ENCODE peak calls at places on chromosomes 7 and 10, in four cellular contexts. P is testis, W is adrenal gland, Q is endothelial cell of umbilical vein. G is an unnamed sample.

GRCh38 chr10:130161331-130161730 is 25.1 kb downstream of the GLRX3 start:
- DNase-seq in P (no peak), W (no peak), Q (no peak), G (no peak)

GRCh38 chr10:91077549-91078017 is 142.9 kb upstream of the PCGF5 start:
- DNase-seq in P (peak), W (peak), Q (peak), G (peak)

GRCh38 chr7:16078076-16078952 is 343.0 kb downstream of the CRPPA start:
- DNase-seq in P (peak), W (no peak), Q (peak), G (no peak)

GRCh38 chr7:149458235-149458634 is 2.6 kb downstream of the ZNF777 start:
- DNase-seq in P (no peak), W (no peak), Q (no peak), G (no peak)

GRCh38 chr10:113912582-113912981 is 58.1 kb downstream of the NHLRC2 start:
- DNase-seq in P (no peak), W (no peak), Q (no peak), G (no peak)

GRCh38 chr7:54788664-54789063 is 29.7 kb upstream of the SEC61G start:
- DNase-seq in P (peak), W (peak), Q (peak), G (peak)

GRCh38 chr7:113928113-113928512 is 9.3 kb upstream of the PPP1R3A start:
- DNase-seq in P (no peak), W (no peak), Q (no peak), G (no peak)

GRCh38 chr7:51324206-51324884 is 7.7 kb upstream of the COBL start:
- DNase-seq in P (no peak), W (no peak), Q (no peak), G (no peak)

GRCh38 chr10:94546058-94546595 is 539 bp downstream of the HELLS start:
- DNase-seq in P (peak), W (no peak), Q (peak), G (no peak)

GRCh38 chr7:75679060-75679459 is 59.7 kb downstream of the HIP1 start:
- DNase-seq in P (no peak), W (no peak), Q (no peak), G (no peak)

GRCh38 chr10:79081353-79082034 is 12.7 kb downstream of the ZMIZ1 start:
- DNase-seq in P (no peak), W (peak), Q (no peak), G (no peak)

GRCh38 chr7:98362517-98362916 is 38.4 kb downstream of the BAIAP2L1 start:
- DNase-seq in P (no peak), W (no peak), Q (no peak), G (no peak)

GRCh38 chr10:28679941-28680752 is 2.8 kb downstream of the BAMBI start:
- DNase-seq in P (peak), W (peak), Q (peak), G (no peak)

GRCh38 chr10:3996697-3997096 is 211.7 kb upstream of the KLF6 start:
- DNase-seq in P (no peak), W (no peak), Q (no peak), G (no peak)

GRCh38 chr7:78465894-78466293 is 667.3 kb downstream of the PHTF2 start:
- DNase-seq in P (no peak), W (no peak), Q (no peak), G (no peak)

GRCh38 chr7:2661602-2662272 is 26.3 kb upstream of the AMZ1 start:
- DNase-seq in P (no peak), W (no peak), Q (no peak), G (no peak)

GRCh38 chr7:96534221-96534620 is 175.4 kb downstream of the SEM1 start:
- DNase-seq in P (no peak), W (no peak), Q (no peak), G (no peak)
- H3K4me3 ChIP-seq in P (no peak), W (no peak), Q (no peak), G (no peak)

GRCh38 chr10:86970152-86970886 is 2.0 kb downstream of the ADIRF start:
- DNase-seq in P (peak), W (peak), Q (no peak), G (peak)

GRCh38 chr10:86969421-86970041 is 1.2 kb downstream of the ADIRF start:
- DNase-seq in P (no peak), W (peak), Q (peak), G (no peak)

GRCh38 chr10:86971146-86971991 is 3.1 kb downstream of the ADIRF start:
- DNase-seq in P (peak), W (peak), Q (peak), G (peak)

GRCh38 chr10:86968994-86969355 is 693 bp downstream of the ADIRF start:
- DNase-seq in P (no peak), W (peak), Q (no peak), G (no peak)

DNA sequence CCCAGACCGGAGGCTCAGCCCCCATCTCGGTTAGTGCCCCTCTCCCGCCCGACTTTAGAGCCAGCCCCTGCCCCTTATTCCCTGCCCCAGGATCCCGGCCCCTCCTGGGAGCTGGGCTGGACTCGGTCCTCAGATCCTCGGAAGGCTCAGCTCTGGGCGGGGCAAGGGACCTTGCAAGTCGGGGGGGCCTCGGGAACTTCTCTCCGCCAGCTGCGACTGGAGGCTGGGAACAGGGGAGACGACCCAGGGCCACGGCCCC is 2.5 kb downstream of the ADIRF start:
- DNase-seq in P (no peak), W (no peak), Q (no peak), G (no peak)
- TF ChIP-seq POLR2A in P (no peak), W (no peak), Q (peak), G (no peak)

GRCh38 chr7:157149317-157149716 is 10.6 kb downstream of the UBE3C start:
- DNase-seq in P (no peak), W (no peak), Q (no peak), G (no peak)

GRCh38 chr7:157152391-157152937 is 13.7 kb downstream of the UBE3C start:
- DNase-seq in P (no peak), W (no peak), Q (no peak), G (no peak)

GRCh38 chr7:157153260-157153659 is 14.5 kb downstream of the UBE3C start:
- DNase-seq in P (no peak), W (no peak), Q (no peak), G (no peak)

GRCh38 chr7:157150825-157151412 is 12.2 kb downstream of the UBE3C start:
- DNase-seq in P (peak), W (peak), Q (no peak), G (no peak)

GRCh38 chr7:157151626-157152339 is 13.1 kb downstream of the UBE3C start:
- DNase-seq in P (no peak), W (peak), Q (no peak), G (no peak)
- H3K4me3 ChIP-seq in P (no peak), W (no peak), Q (no peak), G (no peak)

DNA sequence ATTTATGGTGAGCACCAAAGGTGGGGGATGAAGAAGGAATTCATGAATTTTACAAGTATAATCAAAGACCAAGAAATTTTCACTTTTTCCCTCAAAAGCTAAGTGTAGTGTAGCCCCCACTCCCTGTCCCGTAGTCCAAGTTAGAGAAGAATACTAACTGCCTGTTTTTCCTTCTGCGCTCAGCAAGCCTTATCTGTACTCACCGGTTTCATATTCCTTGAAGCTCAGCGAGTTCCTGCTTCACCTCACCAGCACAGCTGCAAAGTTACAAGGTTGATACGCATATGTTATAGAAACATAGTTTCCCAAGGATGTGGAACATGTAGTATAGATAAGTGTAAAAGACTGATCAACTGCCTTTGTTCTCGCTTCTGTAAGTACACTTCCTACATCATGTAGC is 16.0 kb upstream of the ZNF33B start:
- DNase-seq in P (no peak), W (no peak), Q (no peak), G (no peak)
- TF ChIP-seq POLR2A in P (no peak), W (no peak), Q (no peak), G (no peak)

DNA sequence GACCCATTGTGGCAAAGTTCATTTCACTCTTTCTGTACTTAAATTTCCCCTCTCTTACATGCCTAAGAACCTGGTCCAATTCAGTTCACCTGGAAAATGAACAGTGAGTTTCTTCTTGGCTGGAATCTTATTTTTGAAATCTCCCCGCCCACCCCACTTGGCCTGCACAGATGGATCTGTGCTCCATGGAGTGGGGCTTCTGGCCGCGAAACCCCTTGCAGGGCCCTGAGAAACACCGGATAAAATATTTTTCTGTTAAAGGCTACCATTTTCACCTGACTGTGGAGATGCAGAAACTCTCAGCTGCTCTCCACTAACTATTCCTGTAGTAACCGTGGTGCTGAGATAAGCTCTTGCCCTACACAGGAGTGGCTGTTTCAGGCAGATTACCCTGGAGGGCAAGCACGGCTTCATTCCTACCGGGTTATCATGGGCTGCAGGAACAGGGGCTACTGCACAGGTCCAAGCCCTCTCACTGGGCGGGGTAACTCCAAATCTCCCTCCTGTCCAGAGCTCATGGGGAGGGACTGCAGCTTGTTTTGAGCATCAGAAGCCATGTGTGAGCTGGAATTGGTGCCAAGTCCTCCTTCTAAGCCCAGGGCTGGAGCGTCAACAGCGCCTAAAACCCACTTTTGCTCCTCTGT is 118.9 kb downstream of the PRPF18 start:
- DNase-seq in P (no peak), W (no peak), Q (no peak), G (no peak)
- H3K4me3 ChIP-seq in P (no peak), W (peak), Q (no peak), G (no peak)

GRCh38 chr7:80127412-80128150 is 7.0 kb upstream of the GNAI1 start:
- DNase-seq in P (peak), W (no peak), Q (no peak), G (no peak)
- TF ChIP-seq POLR2A in P (no peak), W (no peak), Q (no peak), G (no peak)

DNA sequence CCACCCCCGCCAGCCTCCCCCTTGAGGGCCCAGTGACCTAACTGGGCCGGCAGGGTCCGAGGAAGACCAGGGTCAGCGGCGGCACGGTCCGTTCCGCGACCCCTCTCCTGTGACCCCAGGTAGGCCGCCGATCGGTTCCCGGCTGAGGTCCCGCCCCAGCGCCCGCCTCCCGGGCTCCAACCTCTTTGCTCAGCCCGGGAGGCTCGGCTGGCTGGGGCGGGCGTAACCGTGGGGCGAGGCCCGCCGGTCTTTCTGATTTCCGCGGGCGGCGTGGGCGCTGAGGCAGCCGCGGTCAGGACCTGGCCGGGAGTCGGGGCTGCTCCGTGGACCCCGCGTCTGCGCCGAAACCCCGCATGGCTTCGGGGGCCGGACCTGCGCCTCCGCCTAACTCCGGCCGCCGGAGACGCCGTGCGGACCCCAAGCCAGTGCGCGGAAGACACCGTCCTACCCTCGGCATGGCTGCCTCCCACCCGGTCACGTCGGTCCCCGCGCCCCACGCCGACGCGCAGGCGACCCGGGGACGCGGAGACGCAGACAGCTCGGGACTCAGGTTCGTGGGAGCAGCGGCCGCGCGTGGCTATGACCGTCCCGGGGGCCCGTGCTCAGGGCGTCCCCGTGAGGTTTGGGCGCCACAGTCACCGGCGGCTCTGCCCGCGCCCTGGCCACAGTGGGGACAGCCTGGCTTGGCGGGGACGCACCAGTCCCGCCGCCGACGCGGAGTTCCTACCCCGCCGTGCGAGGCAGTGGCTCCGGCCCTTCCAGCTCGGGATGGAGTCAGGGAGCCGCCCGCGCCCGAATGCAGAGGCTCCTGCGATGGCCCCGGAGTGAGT is 1.0 kb upstream of the VENTX start:
- DNase-seq in P (no peak), W (no peak), Q (no peak), G (no peak)
- H3K4me3 ChIP-seq in P (peak), W (peak), Q (no peak), G (peak)